ENCODE peak calls at places on chromosomes 5 and 9, in eight cellular contexts. E is fibroblast of pulmonary artery, O is heart left ventricle, T is cardiac muscle cell, N is esophagus squamous epithelium, X is GM12878, S is spleen, K is AG04450. P is an unnamed sample.

GRCh38 chr9:100216178-100216787 is 117.2 kb downstream of the INVS start:
- DNase-seq in E (peak; percentile 77), O (peak; percentile 27), T (peak; percentile 74), N (no peak), X (peak; percentile 40), S (no peak), K (no peak), P (no peak)

GRCh38 chr5:56534102-56534501 is 281.2 kb upstream of the MAP3K1 start:
- DNase-seq in E (no peak), O (no peak), T (no peak), N (no peak), X (no peak), S (no peak), K (no peak), P (peak; percentile 83)

GRCh38 chr5:90169078-90169477 is 240.5 kb downstream of the CETN3 start:
- DNase-seq in E (no peak), O (peak; percentile 34), T (no peak), N (no peak), X (no peak), S (no peak), K (no peak), P (no peak)

GRCh38 chr9:89614319-89614892 is 9.6 kb downstream of the GADD45G start:
- DNase-seq in E (no peak), O (no peak), T (peak; percentile 42), N (no peak), X (no peak), S (no peak), K (no peak), P (no peak)

GRCh38 chr5:158364367-158364766 is 505.4 kb upstream of the CLINT1 start:
- DNase-seq in E (no peak), O (no peak), T (no peak), N (no peak), X (no peak), S (no peak), K (no peak), P (no peak)

GRCh38 chr5:180328296-180329137 is 24.6 kb downstream of the GFPT2 start:
- DNase-seq in E (peak; percentile 76), O (peak; percentile 86), T (peak; percentile 77), N (peak; percentile 22), X (peak; percentile 17), S (peak; percentile 95), K (no peak), P (peak; percentile 86)

GRCh38 chr5:74167930-74168315 is 472.6 kb downstream of the ENC1 start:
- DNase-seq in E (no peak), O (no peak), T (no peak), N (no peak), X (no peak), S (no peak), K (no peak), P (no peak)

GRCh38 chr5:133467325-133467700 is 145.0 kb downstream of the FSTL4 start:
- DNase-seq in E (no peak), O (no peak), T (no peak), N (no peak), X (no peak), S (no peak), K (no peak), P (no peak)

GRCh38 chr5:159427180-159428012 is 97.1 kb upstream of the IL12B start:
- DNase-seq in E (no peak), O (no peak), T (no peak), N (no peak), X (peak; percentile 73), S (no peak), K (no peak), P (no peak)

GRCh38 chr9:93656426-93657222 is 80.2 kb downstream of the PHF2 start:
- DNase-seq in E (no peak), O (no peak), T (no peak), N (no peak), X (no peak), S (peak; percentile 68), K (no peak), P (peak; percentile 51)

GRCh38 chr5:127867006-127867788 is 164.0 kb downstream of the CCDC192 start:
- DNase-seq in E (no peak), O (no peak), T (no peak), N (no peak), X (no peak), S (no peak), K (no peak), P (no peak)

GRCh38 chr5:32489791-32490581 is 45.4 kb upstream of the ZFR start:
- DNase-seq in E (peak; percentile 87), O (peak; percentile 89), T (peak; percentile 89), N (no peak), X (peak; percentile 19), S (peak; percentile 85), K (peak; percentile 83), P (peak; percentile 78)

GRCh38 chr9:16161469-16161868 is 608.6 kb downstream of the CCDC171 start:
- DNase-seq in E (no peak), O (no peak), T (no peak), N (no peak), X (no peak), S (no peak), K (no peak), P (no peak)

GRCh38 chr5:160423025-160423554 is 1.4 kb downstream of the PTTG1 start:
- DNase-seq in E (no peak), O (no peak), T (no peak), N (no peak), X (no peak), S (no peak), K (no peak), P (no peak)

GRCh38 chr9:127707766-127708165 is 978 bp downstream of the CFAP157 start:
- DNase-seq in E (no peak), O (no peak), T (no peak), N (no peak), X (no peak), S (no peak), K (no peak), P (no peak)

GRCh38 chr9:98118640-98119601 is at the start of gene TRIM14:
- DNase-seq in E (peak; percentile 56), O (peak; percentile 49), T (peak; percentile 72), N (no peak), X (no peak), S (peak; percentile 94), K (peak; percentile 3), P (peak; percentile 87)

GRCh38 chr9:20427359-20427758 is 194.9 kb downstream of the MLLT3 start:
- DNase-seq in E (no peak), O (no peak), T (no peak), N (no peak), X (no peak), S (no peak), K (no peak), P (no peak)

GRCh38 chr5:138763037-138763778 is 10.0 kb downstream of the CTNNA1 start:
- DNase-seq in E (no peak), O (no peak), T (no peak), N (no peak), X (no peak), S (no peak), K (no peak), P (no peak)

GRCh38 chr5:156095709-156096241 is 231.2 kb upstream of the SGCD start:
- DNase-seq in E (no peak), O (no peak), T (no peak), N (no peak), X (no peak), S (no peak), K (no peak), P (no peak)

GRCh38 chr5:142749321-142749720 is 20.9 kb upstream of the ARHGAP26 start:
- DNase-seq in E (peak; percentile 67), O (no peak), T (peak; percentile 64), N (no peak), X (no peak), S (no peak), K (peak; percentile 20), P (no peak)

GRCh38 chr9:81470864-81471263 is 218.5 kb downstream of the TLE1 start:
- DNase-seq in E (no peak), O (no peak), T (no peak), N (no peak), X (no peak), S (no peak), K (no peak), P (no peak)
- TF ChIP-seq CTCF in E (no peak), O (no peak), T (no peak), N (no peak), X (no peak), S (no peak), K (no peak), P (no peak)

DNA sequence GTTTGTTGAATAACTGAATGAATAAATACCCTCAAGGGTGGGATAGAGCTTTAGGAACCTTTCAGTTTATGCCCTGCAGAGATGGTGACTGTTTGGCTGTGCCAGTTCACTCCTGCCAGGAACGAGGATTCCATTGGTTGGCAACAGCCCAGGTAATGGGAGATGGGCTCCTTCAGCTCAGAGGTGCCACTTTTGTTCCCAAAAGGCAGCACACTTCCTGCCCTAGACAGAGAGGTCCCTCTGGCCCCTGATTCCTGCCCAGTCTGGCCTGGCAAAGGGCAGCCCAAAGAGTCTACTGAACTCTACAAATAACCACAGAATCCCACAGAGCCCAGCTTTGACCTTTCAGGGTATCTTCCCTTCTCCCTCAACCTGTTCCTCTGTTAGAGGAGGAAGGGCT is 1.6 kb downstream of the C9orf152 start:
- DNase-seq in E (no peak), O (no peak), T (no peak), N (no peak), X (no peak), S (no peak), K (no peak), P (no peak)
- H3K4me3 ChIP-seq in E (no peak overlapping the region), O (no peak overlapping the region), T (no peak overlapping the region), N (no peak overlapping the region), X (no peak overlapping the region), S (no peak overlapping the region), K (no peak overlapping the region), P (no peak overlapping the region)

DNA sequence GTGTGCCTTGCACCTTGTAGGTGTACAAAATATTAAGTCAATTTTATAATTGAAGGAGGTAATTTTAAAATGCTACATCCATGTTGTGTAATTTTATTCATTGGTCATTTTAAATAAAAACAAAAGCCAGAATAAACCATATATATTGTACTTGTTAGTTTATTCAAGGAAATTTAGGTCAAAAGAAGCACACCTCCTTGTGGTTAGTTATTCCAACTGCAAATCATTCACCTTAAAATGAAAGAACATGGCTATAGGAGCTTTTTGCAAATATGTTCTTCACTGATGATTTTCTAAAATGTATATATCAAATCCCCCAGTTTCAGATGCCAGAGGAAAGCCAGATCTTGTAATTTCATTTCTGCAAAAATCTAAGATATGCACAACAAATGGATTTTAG is 5.4 kb upstream of the MOCS2 start:
- DNase-seq in E (peak; percentile 57), O (no peak), T (peak; percentile 39), N (no peak), X (no peak), S (no peak), K (no peak), P (no peak)
- TF ChIP-seq CTCF in E (peak; percentile 47), O (no peak), T (peak; percentile 43), N (no peak), X (no peak), S (no peak), K (peak; percentile 50), P (no peak)

GRCh38 chr5:171152382-171152781 is 156.7 kb upstream of the TLX3 start:
- DNase-seq in E (peak; percentile 41), O (no peak), T (peak; percentile 36), N (no peak), X (no peak), S (no peak), K (no peak), P (no peak)

GRCh38 chr5:171143926-171144325 is 165.1 kb upstream of the TLX3 start:
- DNase-seq in E (no peak), O (no peak), T (no peak), N (no peak), X (no peak), S (no peak), K (no peak), P (no peak)

GRCh38 chr5:171149772-171150171 is 159.3 kb upstream of the TLX3 start:
- DNase-seq in E (no peak), O (no peak), T (no peak), N (no peak), X (no peak), S (no peak), K (no peak), P (no peak)

GRCh38 chr5:171149333-171149732 is 159.7 kb upstream of the TLX3 start:
- DNase-seq in E (no peak), O (no peak), T (no peak), N (no peak), X (no peak), S (no peak), K (no peak), P (no peak)
- H3K4me3 ChIP-seq in E (no peak overlapping the region), O (no peak overlapping the region), T (no peak overlapping the region), N (no peak overlapping the region), X (no peak overlapping the region), S (no peak overlapping the region), K (no peak overlapping the region), P (no peak overlapping the region)